ENCODE peak calls at places on chromosome 1, in four cellular contexts. One of them, this sample, is unnamed.

GRCh38 chr1:208238710-208239517 is 5.3 kb downstream of the PLXNA2 start:
- ATAC-seq in HCT116: peak; percentile 71
- ATAC-seq in GM12878: peak; percentile 78
- ATAC-seq in HepG2: peak; percentile 34
- ATAC-seq in this sample: no peak

GRCh38 chr1:52880226-52880625 is 37.7 kb downstream of the ZYG11A start:
- ATAC-seq in HCT116: no peak
- ATAC-seq in GM12878: no peak
- ATAC-seq in HepG2: no peak
- ATAC-seq in this sample: no peak

GRCh38 chr1:171438441-171438840 is 46.9 kb upstream of the PRRC2C start:
- ATAC-seq in HCT116: peak; percentile 90
- ATAC-seq in GM12878: no peak
- ATAC-seq in HepG2: no peak
- ATAC-seq in this sample: peak; percentile 44

GRCh38 chr1:25773441-25774125 is 26.4 kb upstream of the SELENON start:
- ATAC-seq in HCT116: no peak
- ATAC-seq in GM12878: no peak
- ATAC-seq in HepG2: peak; percentile 93
- ATAC-seq in this sample: no peak

GRCh38 chr1:175871647-175872046 is 128.3 kb upstream of the TNR start:
- ATAC-seq in HCT116: no peak
- ATAC-seq in GM12878: no peak
- ATAC-seq in HepG2: no peak
- ATAC-seq in this sample: no peak

GRCh38 chr1:98054367-98054701 is 133.5 kb upstream of the DPYD start:
- ATAC-seq in HCT116: no peak
- ATAC-seq in GM12878: no peak
- ATAC-seq in HepG2: no peak
- ATAC-seq in this sample: no peak

GRCh38 chr1:159091547-159092397 is 15.2 kb upstream of the AIM2 start:
- ATAC-seq in HCT116: no peak
- ATAC-seq in GM12878: peak; percentile 21
- ATAC-seq in HepG2: no peak
- ATAC-seq in this sample: no peak

GRCh38 chr1:151327903-151328674 is 873 bp upstream of the PI4KB start:
- ATAC-seq in HCT116: peak; percentile 19
- ATAC-seq in GM12878: peak; percentile 6
- ATAC-seq in HepG2: peak; percentile 59
- ATAC-seq in this sample: peak; percentile 21

GRCh38 chr1:63721531-63722189 is 52.2 kb upstream of the ROR1 start:
- ATAC-seq in HCT116: no peak
- ATAC-seq in GM12878: no peak
- ATAC-seq in HepG2: no peak
- ATAC-seq in this sample: no peak

GRCh38 chr1:171904778-171905449 is 63.6 kb downstream of the DNM3 start:
- ATAC-seq in HCT116: no peak
- ATAC-seq in GM12878: no peak
- ATAC-seq in HepG2: no peak
- ATAC-seq in this sample: no peak

GRCh38 chr1:109624215-109625010 is 4.8 kb downstream of the AMPD2 start:
- ATAC-seq in HCT116: no peak
- ATAC-seq in GM12878: peak; percentile 32
- ATAC-seq in HepG2: no peak
- ATAC-seq in this sample: no peak

GRCh38 chr1:164902491-164902890 is 343.5 kb downstream of the PBX1 start:
- ATAC-seq in HCT116: no peak
- ATAC-seq in GM12878: no peak
- ATAC-seq in HepG2: no peak
- ATAC-seq in this sample: no peak

GRCh38 chr1:167083066-167083682 is 7.0 kb downstream of the GPA33 start:
- ATAC-seq in HCT116: peak; percentile 26
- ATAC-seq in GM12878: no peak
- ATAC-seq in HepG2: no peak
- ATAC-seq in this sample: no peak

GRCh38 chr1:38488162-38488898 is 371.2 kb downstream of the RRAGC start:
- ATAC-seq in HCT116: no peak
- ATAC-seq in GM12878: no peak
- ATAC-seq in HepG2: no peak
- ATAC-seq in this sample: no peak

GRCh38 chr1:192053661-192054060 is 104.6 kb upstream of the RGS18 start:
- ATAC-seq in HCT116: no peak
- ATAC-seq in GM12878: no peak
- ATAC-seq in HepG2: no peak
- ATAC-seq in this sample: no peak

GRCh38 chr1:5490640-5491039 is 501.6 kb downstream of the NPHP4 start:
- ATAC-seq in HCT116: no peak
- ATAC-seq in GM12878: no peak
- ATAC-seq in HepG2: no peak
- ATAC-seq in this sample: no peak

GRCh38 chr1:107789817-107790609 is 175.0 kb downstream of the VAV3 start:
- ATAC-seq in HCT116: no peak
- ATAC-seq in GM12878: peak; percentile 37
- ATAC-seq in HepG2: no peak
- ATAC-seq in this sample: no peak

GRCh38 chr1:107787299-107787698 is 177.7 kb downstream of the VAV3 start:
- ATAC-seq in HCT116: no peak
- ATAC-seq in GM12878: peak; percentile 79
- ATAC-seq in HepG2: no peak
- ATAC-seq in this sample: no peak

GRCh38 chr1:158398818-158399502 is at the start of gene OR10T2:
- ATAC-seq in HCT116: no peak
- ATAC-seq in GM12878: no peak
- ATAC-seq in HepG2: no peak
- ATAC-seq in this sample: no peak

GRCh38 chr1:198701766-198702539 is 63.1 kb downstream of the PTPRC start:
- ATAC-seq in HCT116: no peak
- ATAC-seq in GM12878: peak; percentile 32
- ATAC-seq in HepG2: no peak
- ATAC-seq in this sample: no peak

GRCh38 chr1:63902844-63903589 is 129.2 kb downstream of the ROR1 start:
- ATAC-seq in HCT116: no peak
- ATAC-seq in GM12878: no peak
- ATAC-seq in HepG2: no peak
- ATAC-seq in this sample: no peak

GRCh38 chr1:62962794-62963776 is 179.2 kb downstream of the ATG4C start:
- ATAC-seq in HCT116: peak; percentile 96
- ATAC-seq in GM12878: peak; percentile 92
- ATAC-seq in HepG2: peak; percentile 96
- ATAC-seq in this sample: no peak

GRCh38 chr1:209527993-209528392 is 55.5 kb upstream of the CAMK1G start:
- ATAC-seq in HCT116: no peak
- ATAC-seq in GM12878: no peak
- ATAC-seq in HepG2: peak; percentile 80
- ATAC-seq in this sample: no peak

GRCh38 chr1:183090386-183091006 is 67.3 kb downstream of the LAMC1 start:
- ATAC-seq in HCT116: no peak
- ATAC-seq in GM12878: no peak
- ATAC-seq in HepG2: no peak
- ATAC-seq in this sample: peak; percentile 87

GRCh38 chr1:19426294-19427086 is 58.8 kb downstream of the CAPZB start:
- ATAC-seq in HCT116: no peak
- ATAC-seq in GM12878: no peak
- ATAC-seq in HepG2: peak; percentile 11
- ATAC-seq in this sample: peak; percentile 17

GRCh38 chr1:17550684-17551584 is 11.4 kb downstream of the ARHGEF10L start:
- ATAC-seq in HCT116: peak; percentile 32
- ATAC-seq in GM12878: no peak
- ATAC-seq in HepG2: peak; percentile 62
- ATAC-seq in this sample: peak; percentile 26

GRCh38 chr1:100565533-100565932 is 27.6 kb downstream of the GPR88 start:
- ATAC-seq in HCT116: no peak
- ATAC-seq in GM12878: peak; percentile 61
- ATAC-seq in HepG2: no peak
- ATAC-seq in this sample: no peak

GRCh38 chr1:114077188-114077587 is 76.5 kb downstream of the SYT6 start:
- ATAC-seq in HCT116: no peak
- ATAC-seq in GM12878: no peak
- ATAC-seq in HepG2: no peak
- ATAC-seq in this sample: no peak

DNA sequence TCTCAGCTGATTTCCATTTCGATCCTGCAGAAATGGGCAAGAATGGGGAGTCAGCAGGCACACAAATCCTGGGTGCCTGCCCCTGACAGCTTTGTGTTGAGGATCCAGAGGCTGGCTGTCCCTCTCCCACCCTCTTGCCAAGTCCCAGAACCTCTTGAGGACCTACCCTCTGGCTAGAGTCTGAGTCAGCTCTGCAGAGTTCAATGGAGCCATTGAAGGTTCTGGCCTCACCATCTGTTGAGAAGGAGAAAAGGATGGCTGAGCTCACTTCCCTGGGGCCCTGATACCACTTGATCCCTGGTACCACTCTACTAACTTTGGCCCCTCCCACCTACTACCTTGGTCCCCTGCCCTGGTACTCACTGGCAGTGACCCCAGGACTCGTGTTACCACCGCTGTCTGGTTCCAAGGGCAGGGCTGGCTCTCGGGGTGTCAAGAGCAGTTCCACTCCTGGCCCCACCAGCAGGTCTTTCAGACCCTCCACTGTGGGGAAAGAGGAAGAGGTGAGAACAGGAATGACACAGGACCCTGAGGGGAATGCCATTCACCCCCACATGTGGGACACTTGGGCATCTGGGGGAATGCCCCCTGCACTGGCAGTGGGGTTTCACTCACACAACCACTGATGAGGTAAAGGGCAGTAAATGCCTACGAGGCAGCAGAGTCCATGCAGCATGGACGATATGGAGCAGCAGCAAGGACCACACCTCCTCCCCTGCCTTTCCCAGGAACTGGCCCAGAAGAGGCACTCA is 10.5 kb downstream of the RXFP4 start:
- ATAC-seq in HCT116: no peak
- ATAC-seq in GM12878: peak; percentile 54
- ATAC-seq in HepG2: no peak
- ATAC-seq in this sample: no peak
- TF ChIP-seq POLR2AphosphoS5 in HCT116: no peak
- TF ChIP-seq POLR2AphosphoS5 in GM12878: no peak
- TF ChIP-seq POLR2AphosphoS5 in HepG2: no peak
- TF ChIP-seq POLR2AphosphoS5 in this sample: no peak

GRCh38 chr1:10917513-10918454 is 94.7 kb upstream of the TARDBP start:
- ATAC-seq in HCT116: no peak
- ATAC-seq in GM12878: peak; percentile 61
- ATAC-seq in HepG2: no peak
- ATAC-seq in this sample: no peak

GRCh38 chr1:10916991-10917390 is 95.5 kb upstream of the TARDBP start:
- ATAC-seq in HCT116: no peak
- ATAC-seq in GM12878: no peak
- ATAC-seq in HepG2: no peak
- ATAC-seq in this sample: no peak

GRCh38 chr1:10918531-10918930 is 93.9 kb upstream of the TARDBP start:
- ATAC-seq in HCT116: no peak
- ATAC-seq in GM12878: no peak
- ATAC-seq in HepG2: no peak
- ATAC-seq in this sample: no peak

GRCh38 chr1:10915594-10915993 is 96.9 kb upstream of the TARDBP start:
- ATAC-seq in HCT116: peak; percentile 59
- ATAC-seq in GM12878: no peak
- ATAC-seq in HepG2: no peak
- ATAC-seq in this sample: no peak

GRCh38 chr1:10916311-10916710 is 96.1 kb upstream of the TARDBP start:
- ATAC-seq in HCT116: no peak
- ATAC-seq in GM12878: no peak
- ATAC-seq in HepG2: no peak
- ATAC-seq in this sample: no peak
- TF ChIP-seq CTCF in HCT116: no peak
- TF ChIP-seq CTCF in GM12878: no peak
- TF ChIP-seq CTCF in HepG2: no peak
- TF ChIP-seq CTCF in this sample: no peak

GRCh38 chr1:165902565-165902964 is 75.2 kb downstream of the UCK2 start:
- ATAC-seq in HCT116: no peak
- ATAC-seq in GM12878: no peak
- ATAC-seq in HepG2: no peak
- ATAC-seq in this sample: no peak
- H3K36me3 ChIP-seq in HCT116: peaks cover 46% of the 10 kb centered on the region
- H3K36me3 ChIP-seq in GM12878: peaks cover 5% of the 10 kb centered on the region
- H3K36me3 ChIP-seq in HepG2: peaks cover 27% of the 10 kb centered on the region
- H3K36me3 ChIP-seq in this sample: peaks cover 50% of the 10 kb centered on the region

DNA sequence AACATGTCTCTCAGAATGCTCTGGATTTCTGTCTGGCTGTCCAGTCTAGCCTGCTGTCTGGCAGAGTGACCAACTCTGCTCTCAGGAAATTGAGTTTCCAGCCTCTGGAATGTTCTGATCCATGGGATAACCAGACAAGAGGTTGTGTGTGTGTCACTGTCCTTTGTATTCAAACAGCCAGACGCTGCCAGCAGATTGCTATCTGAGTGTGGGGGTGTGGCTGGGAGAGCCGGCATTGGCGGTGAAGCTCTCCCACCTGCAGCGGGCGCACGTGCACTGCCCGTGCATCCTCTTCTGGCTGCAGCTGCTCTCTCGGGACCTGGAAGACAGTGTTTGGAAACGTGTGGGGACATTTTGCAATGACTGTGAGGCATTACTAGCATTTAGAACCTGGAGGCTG is 26.1 kb downstream of the PKP1 start:
- ATAC-seq in HCT116: peak; percentile 74
- ATAC-seq in GM12878: peak; percentile 50
- ATAC-seq in HepG2: peak; percentile 91
- ATAC-seq in this sample: peak; percentile 63
- TF ChIP-seq POLR2AphosphoS5 in HCT116: no peak
- TF ChIP-seq POLR2AphosphoS5 in GM12878: no peak
- TF ChIP-seq POLR2AphosphoS5 in HepG2: no peak
- TF ChIP-seq POLR2AphosphoS5 in this sample: peak; percentile 24

GRCh38 chr1:16048573-16049189 is 5.1 kb downstream of the CLCNKB start:
- ATAC-seq in HCT116: peak; percentile 85
- ATAC-seq in GM12878: peak; percentile 60
- ATAC-seq in HepG2: no peak
- ATAC-seq in this sample: peak; percentile 45
- TF ChIP-seq CTCF in HCT116: no peak
- TF ChIP-seq CTCF in GM12878: no peak
- TF ChIP-seq CTCF in HepG2: no peak
- TF ChIP-seq CTCF in this sample: peak; percentile 22

GRCh38 chr1:31679676-31680230 is 24.1 kb downstream of the COL16A1 start:
- ATAC-seq in HCT116: no peak
- ATAC-seq in GM12878: no peak
- ATAC-seq in HepG2: no peak
- ATAC-seq in this sample: no peak
- H3K36me3 ChIP-seq in HCT116: no peaks in the 10 kb centered on the region
- H3K36me3 ChIP-seq in GM12878: no peaks in the 10 kb centered on the region
- H3K36me3 ChIP-seq in HepG2: no peaks in the 10 kb centered on the region
- H3K36me3 ChIP-seq in this sample: no peaks in the 10 kb centered on the region

GRCh38 chr1:10399487-10399917 is 638 bp downstream of the PGD start:
- ATAC-seq in HCT116: no peak
- ATAC-seq in GM12878: no peak
- ATAC-seq in HepG2: no peak
- ATAC-seq in this sample: no peak
- TF ChIP-seq POLR2AphosphoS5 in HCT116: no peak
- TF ChIP-seq POLR2AphosphoS5 in GM12878: no peak
- TF ChIP-seq POLR2AphosphoS5 in HepG2: no peak
- TF ChIP-seq POLR2AphosphoS5 in this sample: no peak

DNA sequence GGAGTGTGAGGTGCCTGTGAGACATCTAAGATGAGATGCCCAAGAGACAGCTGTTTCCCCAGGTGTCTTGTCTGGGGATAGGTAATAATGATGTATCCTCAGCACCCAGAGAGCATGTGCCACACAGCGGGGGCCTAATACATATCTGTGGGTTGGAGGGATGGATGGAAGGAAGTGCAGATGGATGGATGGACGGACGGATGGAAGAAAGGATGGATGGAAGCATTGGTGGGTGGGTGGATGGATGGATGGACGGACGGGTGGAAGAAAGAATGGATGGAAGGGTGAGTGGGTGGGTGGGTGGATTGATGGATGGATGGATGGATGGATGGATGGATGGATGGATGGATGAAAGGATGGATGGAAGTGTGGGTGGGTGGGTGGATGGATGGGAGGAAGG is 78.5 kb upstream of the EFHD2 start:
- ATAC-seq in HCT116: no peak
- ATAC-seq in GM12878: no peak
- ATAC-seq in HepG2: no peak
- ATAC-seq in this sample: no peak
- TF ChIP-seq CTCF in HCT116: no peak
- TF ChIP-seq CTCF in GM12878: no peak
- TF ChIP-seq CTCF in HepG2: no peak
- TF ChIP-seq CTCF in this sample: no peak

This sample was measured in gastroesophageal sphincter.